ENCODE peak calls at places on chromosomes 7 and 10, in nine cellular contexts. J is activated T-helper 9 cell treated with anti-CD3 and anti-CD28 coated beads, Interleukin-2, amount 50 U/mL, for 16 hours; G is type B pancreatic cell; Q is Peyer's patch; F is mesothelial cell of epicardium; U is T-cell; W is occipital lobe; R is stimulated activated naive CD8-positive, alpha-beta T cell treated with anti-CD3 and anti-CD28 coated beads, Interleukin-15, Interleukin-2, amounts not matched to agents 100 U/mL and 50 U/mL, for 24 hours; T is activated gamma-delta T cell. H is an unnamed sample.

GRCh38 chr10:80187465-80188409 is 17.6 kb downstream of the ANXA11 start:
- DNase-seq in U (peak), F (no peak), Q (peak), R (peak), T (no peak), W (no peak), J (peak), G (no peak), H (no peak)

GRCh38 chr7:82362129-82362528 is 81.4 kb downstream of the CACNA2D1 start:
- DNase-seq in T (no peak), J (no peak), U (no peak), Q (no peak), F (no peak), R (no peak), W (no peak), G (no peak), H (no peak)

GRCh38 chr10:4825868-4826787 is at the start of gene AKR1E2:
- DNase-seq in G (peak), R (peak), T (peak), Q (peak), U (peak), F (peak), J (peak), W (peak), H (peak)

GRCh38 chr7:129069021-129069420 is 14.1 kb upstream of the TNPO3 start:
- DNase-seq in Q (no peak), J (no peak), T (no peak), U (no peak), W (no peak), R (no peak), F (no peak), G (no peak), H (no peak)

GRCh38 chr10:104824378-104825006 is 183.4 kb downstream of the SORCS3 start:
- DNase-seq in W (no peak), R (peak), J (no peak), U (no peak), T (no peak), Q (no peak), G (peak), F (peak), H (peak)

GRCh38 chr10:54866666-54867065 is 65.6 kb upstream of the PCDH15 start:
- DNase-seq in W (no peak), T (no peak), Q (no peak), U (no peak), J (no peak), F (no peak), R (no peak), G (no peak), H (no peak)

GRCh38 chr10:116688241-116688711 is 54.1 kb downstream of the HSPA12A start:
- DNase-seq in R (no peak), W (peak), T (no peak), U (no peak), G (no peak), Q (no peak), F (no peak), J (no peak), H (no peak)

GRCh38 chr7:46291601-46292150 is 370.6 kb upstream of the IGFBP3 start:
- DNase-seq in G (no peak), F (no peak), J (no peak), R (no peak), Q (no peak), T (no peak), U (no peak), W (no peak), H (no peak)

GRCh38 chr10:14468022-14468421 is 137.3 kb upstream of the FRMD4A start:
- DNase-seq in F (no peak), W (no peak), G (no peak), Q (no peak), T (no peak), J (no peak), U (no peak), R (no peak), H (no peak)

GRCh38 chr7:34081931-34082330 is 176.6 kb downstream of the BMPER start:
- DNase-seq in Q (no peak), J (no peak), F (no peak), R (no peak), W (no peak), G (no peak), U (no peak), T (no peak), H (no peak)